ENCODE peak calls at places on chromosomes 4 and X, in six cellular contexts. S is pons, Y is SW 1271, D is AG08395, A is globus pallidus, N is RWPE1. X is an unnamed sample.

GRCh38 chrX:45806410-45807121 is 605.9 kb upstream of the DIPK2B start:
- DNase-seq in S (peak), Y (no peak), D (peak), A (no peak), N (no peak), X (no peak)

GRCh38 chr4:2565533-2565932 is 29.1 kb downstream of the FAM193A start:
- DNase-seq in S (no peak), Y (no peak), D (no peak), A (no peak), N (no peak), X (no peak)

GRCh38 chr4:37758226-37758625 is 68.3 kb upstream of the PGM2 start:
- DNase-seq in S (peak), Y (no peak), D (peak), A (peak), N (peak), X (peak)

GRCh38 chr4:145161549-145161948 is 18.8 kb downstream of the OTUD4 start:
- DNase-seq in S (no peak), Y (no peak), D (no peak), A (no peak), N (no peak), X (no peak)

GRCh38 chr4:16693040-16693506 is 205.4 kb downstream of the LDB2 start:
- DNase-seq in S (peak), Y (no peak), D (no peak), A (peak), N (no peak), X (no peak)

GRCh38 chr4:108906006-108906405 is 143.2 kb upstream of the ETNPPL start:
- DNase-seq in S (no peak), Y (no peak), D (no peak), A (no peak), N (no peak), X (no peak)

GRCh38 chrX:134679644-134680043 is 21.4 kb upstream of the PLAC1 start:
- DNase-seq in S (no peak), Y (no peak), D (no peak), A (no peak), N (no peak), X (no peak)

GRCh38 chr4:12359420-12359819 is 930.7 kb upstream of the HS3ST1 start:
- DNase-seq in S (no peak), Y (no peak), D (no peak), A (no peak), N (no peak), X (no peak)

GRCh38 chr4:184930026-184930425 is 88.3 kb upstream of the HELT start:
- DNase-seq in S (no peak), Y (no peak), D (no peak), A (no peak), N (no peak), X (no peak)